ENCODE peak calls at places on chromosomes 4 and X, in seven cellular contexts. Y is lower leg skin; W is heart right ventricle; P is CD4-positive, alpha-beta T cell; R is tibial nerve; H is D721Med; A is AG04450. L is an unnamed sample.

GRCh38 chrX:114626323-114626722 is 42.4 kb downstream of the HTR2C start:
- DNase-seq in W (no peak), A (no peak), R (peak), Y (no peak), P (no peak), H (no peak), L (no peak)

GRCh38 chrX:108361316-108361715 is 76.9 kb downstream of the COL4A6 start:
- DNase-seq in P (no peak), A (no peak), Y (no peak), W (no peak), R (no peak), H (no peak), L (no peak)

GRCh38 chr4:180292339-180292738 is 1950.9 kb upstream of the TENM3 start:
- DNase-seq in Y (no peak), W (no peak), A (no peak), P (no peak), R (no peak), H (no peak), L (no peak)

GRCh38 chr4:41110050-41110449 is 104.3 kb downstream of the APBB2 start:
- DNase-seq in H (no peak), Y (peak), A (no peak), P (no peak), R (no peak), W (no peak), L (no peak)

GRCh38 chr4:22439947-22440346 is 75.9 kb downstream of the ADGRA3 start:
- DNase-seq in H (no peak), W (no peak), P (no peak), Y (no peak), R (no peak), A (no peak), L (no peak)

GRCh38 chr4:122921971-122922876 is at the start of gene NUDT6:
- DNase-seq in W (peak), R (peak), P (no peak), Y (peak), H (peak), A (peak), L (peak)

GRCh38 chr4:138188406-138189084 is 53.6 kb downstream of the SLC7A11 start:
- DNase-seq in H (no peak), A (no peak), W (no peak), P (no peak), R (no peak), Y (no peak), L (no peak)

GRCh38 chrX:135194684-135195083 is 23.5 kb upstream of the CT55 start:
- DNase-seq in A (no peak), Y (no peak), H (no peak), P (no peak), W (no peak), R (no peak), L (no peak)

GRCh38 chrX:133287860-133288259 is 69.7 kb upstream of the TFDP3 start:
- DNase-seq in R (no peak), Y (no peak), P (no peak), W (no peak), H (no peak), A (no peak), L (no peak)

GRCh38 chr4:41455215-41455614 is 82.7 kb upstream of the LIMCH1 start:
- DNase-seq in P (no peak), R (no peak), W (no peak), Y (no peak), H (no peak), A (no peak), L (no peak)

GRCh38 chr4:54296548-54297203 is 67.6 kb downstream of the PDGFRA start:
- DNase-seq in A (no peak), R (no peak), H (no peak), P (no peak), W (no peak), Y (no peak), L (no peak)

GRCh38 chr4:38804654-38805295 is at the start of gene TLR1:
- DNase-seq in R (no peak), H (no peak), P (no peak), W (peak), Y (no peak), A (no peak), L (no peak)

GRCh38 chr4:70671091-70671490 is 4.8 kb upstream of the JCHAIN start:
- DNase-seq in H (no peak), W (no peak), A (no peak), P (no peak), R (no peak), Y (no peak), L (no peak)

GRCh38 chrX:21056636-21057035 is 317.6 kb upstream of the CNKSR2 start:
- DNase-seq in A (no peak), R (no peak), P (no peak), Y (no peak), H (no peak), W (no peak), L (no peak)

GRCh38 chrX:148271263-148271662 is 229.2 kb upstream of the AFF2 start:
- DNase-seq in A (no peak), W (no peak), H (no peak), P (no peak), Y (no peak), R (no peak), L (no peak)

GRCh38 chrX:46327229-46328081 is 217.8 kb downstream of the ZNF674 start:
- DNase-seq in A (no peak), P (no peak), Y (no peak), R (no peak), W (peak), H (no peak), L (no peak)

GRCh38 chr4:112448211-112448745 is 67.7 kb downstream of the NEUROG2 start:
- DNase-seq in A (no peak), P (no peak), H (no peak), Y (no peak), R (no peak), W (no peak), L (no peak)

GRCh38 chr4:107757860-107758476 is 37.9 kb upstream of the PAPSS1 start:
- DNase-seq in R (no peak), Y (no peak), P (no peak), A (peak), H (no peak), W (no peak), L (no peak)

GRCh38 chr4:56981795-56982201 is 3.1 kb downstream of the POLR2B start:
- DNase-seq in R (no peak), W (no peak), Y (no peak), H (no peak), P (no peak), A (no peak), L (no peak)

GRCh38 chr4:17324431-17324830 is 187.5 kb downstream of the QDPR start:
- DNase-seq in R (peak), Y (no peak), H (no peak), P (no peak), A (peak), W (peak), L (no peak)

GRCh38 chrX:71489540-71489939 is 43.4 kb upstream of the OGT start:
- DNase-seq in R (no peak), P (no peak), H (no peak), Y (no peak), A (no peak), W (no peak), L (no peak)

GRCh38 chr4:124295413-124295812 is 417.1 kb downstream of the ANKRD50 start:
- DNase-seq in P (no peak), Y (no peak), W (no peak), A (no peak), H (no peak), R (no peak), L (no peak)

GRCh38 chr4:146271466-146271865 is 57.1 kb downstream of the REELD1 start:
- DNase-seq in Y (no peak), W (no peak), P (no peak), A (no peak), R (no peak), H (no peak), L (no peak)

GRCh38 chr4:54277691-54278090 is 48.6 kb downstream of the PDGFRA start:
- DNase-seq in P (no peak), A (peak), H (no peak), W (no peak), Y (no peak), R (no peak), L (no peak)

GRCh38 chr4:57037982-57038604 is 59.4 kb downstream of the POLR2B start:
- DNase-seq in W (peak), H (peak), R (peak), P (no peak), Y (peak), A (no peak), L (no peak)

GRCh38 chr4:73740353-73740778 is at the start of gene CXCL8:
- DNase-seq in P (no peak), A (peak), W (peak), H (no peak), R (peak), Y (peak), L (no peak)

GRCh38 chr4:188021548-188022249 is 26.1 kb downstream of the ZFP42 start:
- DNase-seq in A (no peak), P (no peak), Y (no peak), H (no peak), R (no peak), W (no peak), L (no peak)

GRCh38 chr4:75412746-75413145 is 101.5 kb downstream of the RCHY1 start:
- DNase-seq in R (no peak), P (no peak), A (no peak), W (no peak), H (no peak), Y (no peak), L (no peak)

GRCh38 chr4:31530555-31530954 is 810.4 kb downstream of the PCDH7 start:
- DNase-seq in R (no peak), A (no peak), W (no peak), H (no peak), Y (no peak), P (no peak), L (no peak)

GRCh38 chr4:40881096-40881495 is 131.3 kb downstream of the NSUN7 start:
- DNase-seq in W (no peak), R (no peak), P (no peak), Y (no peak), A (no peak), H (no peak), L (no peak)

GRCh38 chrX:153644356-153645125 is 2.5 kb upstream of the DUSP9 start:
- DNase-seq in Y (peak), W (no peak), H (no peak), P (no peak), R (no peak), A (no peak), L (no peak)
- TF ChIP-seq CTCF in Y (no peak), W (no peak), H (peak), P (no peak), R (no peak), A (no peak), L (no peak)

GRCh38 chrX:17769701-17770269 is 32.5 kb downstream of the SCML1 start:
- DNase-seq in H (no peak), Y (no peak), W (no peak), P (no peak), R (no peak), A (no peak), L (no peak)
- TF ChIP-seq CTCF in H (no peak), Y (no peak), W (no peak), P (no peak), R (no peak), A (no peak), L (no peak)

GRCh38 chr4:155796031-155796430 is 37.2 kb downstream of the GUCY1B1 start:
- DNase-seq in H (no peak), Y (no peak), P (no peak), A (no peak), W (no peak), R (no peak), L (no peak)
- TF ChIP-seq CTCF in H (no peak), Y (no peak), P (no peak), A (peak), W (peak), R (no peak), L (no peak)

DNA sequence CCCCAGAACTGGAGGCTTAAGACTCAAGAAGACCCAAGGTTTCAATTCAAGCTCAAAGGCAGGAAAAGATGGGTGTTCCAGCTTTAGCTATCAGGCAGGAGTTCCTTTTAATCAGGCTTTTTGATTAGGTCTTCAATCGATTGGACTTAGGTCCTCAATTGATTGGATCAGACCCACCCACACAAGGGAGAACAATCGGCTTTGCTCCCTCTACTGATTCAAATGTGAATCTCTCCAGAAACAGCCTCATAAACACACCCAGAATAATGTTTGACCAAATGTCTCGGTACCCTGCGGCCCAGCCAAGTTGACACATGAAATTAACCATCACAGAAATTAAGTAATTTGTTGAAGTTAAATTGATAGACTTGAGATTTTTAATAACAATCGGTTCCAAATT is 917.1 kb upstream of the FTHL17 start:
- DNase-seq in R (no peak), P (no peak), W (no peak), Y (no peak), A (no peak), H (no peak), L (no peak)
- TF ChIP-seq CTCF in R (no peak), P (no peak), W (no peak), Y (no peak), A (no peak), H (no peak), L (no peak)